ENCODE peak calls at places on chromosomes 5 and 9, in five cellular contexts. S is A549, R is K562, H is H1, Y is HepG2. Z is an unnamed sample.

GRCh38 chr5:43037929-43038510 is 2.1 kb downstream of the ANXA2R start:
- DNase-seq in S (no peak), R (peak; percentile 49), H (no peak), Y (no peak), Z (peak; percentile 92)

GRCh38 chr5:135482383-135482933 is 30.3 kb upstream of the TIFAB start:
- DNase-seq in S (no peak), R (peak; percentile 62), H (no peak), Y (peak; percentile 94), Z (no peak)

GRCh38 chr5:141604318-141604717 is 14.5 kb downstream of the DIAPH1 start:
- DNase-seq in S (peak; percentile 80), R (peak; percentile 86), H (no peak), Y (peak; percentile 68), Z (peak; percentile 94)

GRCh38 chr9:92378825-92379535 is 25.4 kb downstream of the OGN start:
- DNase-seq in S (no peak), R (no peak), H (no peak), Y (no peak), Z (peak; percentile 57)

GRCh38 chr5:83554133-83554532 is 82.6 kb downstream of the VCAN start:
- DNase-seq in S (no peak), R (no peak), H (no peak), Y (no peak), Z (no peak)

GRCh38 chr5:109038209-109038840 is 290.6 kb downstream of the FER start:
- DNase-seq in S (no peak), R (no peak), H (no peak), Y (no peak), Z (peak; percentile 56)

GRCh38 chr5:169628891-169629290 is 8.2 kb upstream of the DOCK2 start:
- DNase-seq in S (no peak), R (no peak), H (no peak), Y (no peak), Z (peak; percentile 86)

GRCh38 chr5:58490397-58491072 is 700 bp upstream of the GAPT start:
- DNase-seq in S (no peak), R (no peak), H (no peak), Y (no peak), Z (no peak)

GRCh38 chr5:126445502-126446174 is 22.4 kb downstream of the GRAMD2B start:
- DNase-seq in S (no peak), R (no peak), H (no peak), Y (no peak), Z (peak; percentile 46)

GRCh38 chr5:124172389-124173003 is 573.9 kb downstream of the ZNF608 start:
- DNase-seq in S (no peak), R (no peak), H (no peak), Y (no peak), Z (no peak)

DNA sequence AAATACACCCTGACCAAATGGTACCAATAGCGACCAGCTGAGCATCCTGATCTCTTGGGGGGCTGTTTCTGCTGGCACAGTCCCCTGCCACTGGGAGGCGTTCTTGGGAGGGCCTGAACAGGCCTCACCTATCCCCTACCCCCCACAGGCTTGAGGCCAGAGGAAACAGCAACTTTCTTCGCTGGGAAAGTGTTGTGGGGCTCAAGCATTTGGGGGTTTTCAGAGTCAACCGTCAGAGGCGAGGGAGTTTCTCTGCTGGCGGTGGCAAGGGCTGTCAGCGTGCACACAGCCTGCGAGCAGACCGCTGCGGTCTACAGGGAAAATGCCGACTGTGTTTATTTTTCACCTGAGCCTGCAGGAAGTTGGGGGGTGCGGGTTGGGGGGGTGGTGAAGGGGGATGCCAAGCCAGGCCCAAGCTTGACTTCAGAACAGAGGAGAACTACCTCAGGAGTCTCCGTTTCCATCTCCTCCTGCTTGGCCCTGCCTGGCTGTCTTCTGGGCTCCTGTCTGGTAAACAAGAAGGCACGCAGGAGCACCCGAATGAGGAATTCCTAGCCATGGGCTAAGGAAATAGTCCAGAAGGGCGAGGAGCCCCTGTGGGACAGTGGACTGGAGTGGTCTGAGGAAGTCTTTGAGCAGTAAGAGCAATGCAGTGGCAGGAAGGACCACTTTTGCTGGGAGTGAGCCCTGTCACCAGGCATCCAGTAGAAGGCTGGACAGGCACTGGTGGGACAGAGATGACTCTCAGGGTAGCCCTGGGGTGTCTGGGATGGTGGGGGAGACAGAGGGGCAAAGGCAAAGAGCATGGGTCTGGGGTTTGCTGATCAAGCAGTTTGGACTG is 18.1 kb downstream of the TCF7 start:
- DNase-seq in S (no peak), R (no peak), H (no peak), Y (no peak), Z (no peak)
- TF ChIP-seq MAFK in S (peak; percentile 42), R (no peak), H (no peak), Y (peak; percentile 86), Z (no peak)

DNA sequence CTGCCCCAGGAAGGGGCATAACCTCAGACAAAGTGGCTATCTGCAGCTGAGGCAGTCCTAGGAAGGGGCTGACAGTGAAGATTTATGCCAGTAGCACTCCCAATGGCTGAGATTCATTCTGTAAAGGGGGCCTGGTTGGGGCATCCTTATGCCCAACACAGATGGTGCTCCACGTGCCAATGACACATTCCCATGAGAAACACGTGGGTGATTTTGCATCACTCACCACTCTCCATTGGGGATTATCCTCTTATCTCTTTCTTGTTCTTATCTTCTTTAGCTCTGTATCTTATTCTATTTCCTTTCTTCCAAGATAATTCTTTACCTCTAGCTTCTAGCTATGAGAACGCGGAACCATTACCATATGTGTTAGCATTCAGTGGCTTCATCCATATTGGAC is 194.0 kb upstream of the TUT7 start:
- DNase-seq in S (no peak), R (no peak), H (no peak), Y (no peak), Z (no peak)
- H3K27ac ChIP-seq in S (no peak overlapping the region), R (no peak overlapping the region), H (no peak overlapping the region), Y (no peak overlapping the region), Z (no peak overlapping the region)

GRCh38 chr9:124206391-124206790 is 51.4 kb upstream of the NEK6 start:
- DNase-seq in S (no peak), R (no peak), H (no peak), Y (no peak), Z (no peak)
- TF ChIP-seq MAFK in S (no peak), R (no peak), H (no peak), Y (no peak), Z (no peak)

DNA sequence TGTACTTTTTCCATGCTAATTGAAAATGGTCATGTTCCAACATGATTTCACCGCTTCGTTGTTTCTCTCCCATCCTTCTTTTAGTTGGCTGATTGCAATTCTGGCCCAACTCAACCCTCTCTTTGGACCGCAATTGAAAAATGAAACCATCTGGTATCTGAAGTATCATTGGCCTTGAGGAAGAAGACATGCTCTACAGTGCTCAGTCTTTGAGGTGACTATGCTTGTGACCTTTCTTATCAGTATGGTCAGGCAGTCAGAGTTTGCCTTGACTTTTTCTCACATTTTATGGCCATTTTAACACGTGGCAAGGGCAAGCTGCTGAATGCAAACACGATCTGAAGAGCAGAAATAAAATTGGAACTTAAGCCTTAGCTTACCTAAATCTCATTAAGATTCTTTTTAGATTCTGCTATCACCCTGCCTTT is 36.0 kb upstream of the CREBRF start:
- DNase-seq in S (no peak), R (peak; percentile 75), H (no peak), Y (no peak), Z (no peak)
- H3K27ac ChIP-seq in S (no peak overlapping the region), R (peak overlapping the region; percentile 66), H (no peak overlapping the region), Y (no peak overlapping the region), Z (no peak overlapping the region)

GRCh38 chr9:89397471-89397870 is 79.2 kb downstream of the SECISBP2 start:
- DNase-seq in S (no peak), R (no peak), H (no peak), Y (no peak), Z (no peak)

GRCh38 chr9:89402695-89403427 is 84.6 kb downstream of the SECISBP2 start:
- DNase-seq in S (no peak), R (no peak), H (no peak), Y (no peak), Z (no peak)

GRCh38 chr9:89398651-89399050 is 80.4 kb downstream of the SECISBP2 start:
- DNase-seq in S (no peak), R (no peak), H (no peak), Y (no peak), Z (no peak)

GRCh38 chr9:89404074-89404473 is 85.8 kb downstream of the SECISBP2 start:
- DNase-seq in S (no peak), R (no peak), H (no peak), Y (no peak), Z (no peak)

DNA sequence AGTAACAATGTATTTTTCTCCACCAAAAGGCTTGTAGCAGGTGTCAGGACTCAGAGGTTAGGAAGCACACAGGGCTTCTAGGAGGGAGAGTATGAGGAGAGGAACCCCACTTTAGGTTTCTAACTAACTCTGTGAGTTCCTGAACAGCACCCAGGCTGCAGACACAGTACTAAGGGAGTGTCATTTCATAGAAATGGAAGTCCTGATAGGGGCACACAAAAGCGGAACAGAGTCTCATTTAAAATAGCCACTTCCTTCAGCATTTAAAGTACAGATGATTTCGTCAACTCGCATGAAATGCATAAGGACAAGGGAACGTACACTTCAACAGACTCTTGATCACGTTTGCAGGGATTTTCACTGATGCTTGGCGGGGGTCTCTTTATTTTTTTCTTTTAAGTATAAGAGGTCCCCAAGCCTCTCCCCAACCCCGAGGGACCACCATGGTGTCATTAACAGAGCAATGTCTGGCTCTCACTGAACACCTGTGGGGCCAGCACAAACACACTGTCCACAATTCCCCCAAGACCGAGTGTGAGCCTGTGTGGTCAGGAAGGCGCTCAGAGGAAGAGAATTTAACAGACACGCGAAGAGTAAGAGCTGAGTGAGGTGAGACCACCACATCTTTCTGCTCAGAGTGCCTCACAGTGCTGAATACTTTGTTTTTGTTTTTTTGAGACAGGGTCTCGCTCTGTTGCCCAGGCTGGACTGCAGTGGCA is 82.3 kb downstream of the SECISBP2 start:
- DNase-seq in S (no peak), R (no peak), H (no peak), Y (no peak), Z (no peak)
- TF ChIP-seq MAFK in S (no peak), R (no peak), H (no peak), Y (no peak), Z (no peak)

DNA sequence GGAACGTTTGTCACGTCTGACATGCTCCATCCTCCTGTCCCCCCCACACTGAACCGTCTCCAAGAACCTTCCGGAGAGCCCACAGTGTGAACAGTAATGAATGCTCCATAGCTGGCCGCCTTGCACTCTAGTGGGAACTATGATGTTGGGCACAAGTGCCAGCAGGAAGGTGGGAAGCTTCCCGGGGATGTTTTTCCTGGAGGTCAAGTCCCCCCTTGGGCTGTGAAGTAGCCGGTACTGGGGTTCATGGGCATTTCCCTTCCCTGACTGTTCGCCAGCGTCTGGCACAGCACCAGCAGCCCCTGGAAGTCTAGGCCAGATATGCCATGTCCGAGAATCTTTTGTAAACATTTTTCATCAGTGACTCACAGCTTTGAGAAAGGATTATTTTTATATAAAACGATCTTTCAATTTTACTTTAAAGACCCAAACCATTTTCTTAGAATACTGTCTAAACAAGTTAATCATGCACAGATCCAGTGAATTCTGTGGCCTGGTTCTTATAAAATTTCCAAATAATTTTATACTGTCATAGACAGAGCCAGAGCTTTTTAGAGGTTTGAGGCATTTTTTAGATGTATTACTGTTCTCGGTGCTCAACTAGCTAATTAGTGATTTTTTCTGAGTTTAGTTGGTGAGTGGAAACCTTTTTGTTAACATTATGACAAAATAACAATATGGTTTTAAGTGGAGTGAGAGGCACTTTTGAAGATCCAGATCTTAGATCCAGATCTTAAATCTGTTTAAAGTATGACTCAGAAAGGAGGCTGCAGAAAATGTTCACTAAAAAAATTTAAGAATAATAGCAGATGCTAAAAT is 11.6 kb downstream of the ABL1 start:
- DNase-seq in S (peak; percentile 64), R (no peak), H (no peak), Y (no peak), Z (peak; percentile 80)
- H3K27ac ChIP-seq in S (peak overlapping the region; percentile 93), R (no peak overlapping the region), H (peak overlapping the region; percentile 62), Y (no peak overlapping the region), Z (peak overlapping the region; percentile 85)

Z was measured in IMR-90.